ENCODE peak calls at places on chromosomes 3 and 15, in ten cellular contexts. M is cardiac muscle cell, B is PC-9, I is foreskin fibroblast, Z is AG04450, R is HFF-Myc, O is mesothelial cell of epicardium, F is right lobe of liver, A is left ventricle myocardium inferior, D is AG09309. H is an unnamed sample.

GRCh38 chr3:114192141-114192540 is 13.3 kb upstream of the DRD3 start:
- DNase-seq in D (no peak), Z (no peak), R (no peak), A (no peak), M (no peak), O (no peak), I (no peak), F (no peak), B (no peak), H (no peak)

GRCh38 chr3:139281512-139282196 is 62.2 kb upstream of the MRPS22 start:
- DNase-seq in O (no peak), I (peak; percentile 91), D (peak; percentile 48), A (no peak), R (peak; percentile 74), Z (no peak), M (no peak), B (no peak), F (no peak), H (no peak)

GRCh38 chr15:67822537-67823370 is 2.6 kb upstream of the SKOR1 start:
- DNase-seq in F (peak; percentile 32), M (no peak), Z (no peak), I (no peak), A (no peak), B (no peak), O (no peak), R (no peak), D (no peak), H (no peak)

GRCh38 chr3:114635878-114636277 is 342.1 kb downstream of the TIGIT start:
- DNase-seq in F (no peak), B (no peak), R (no peak), I (no peak), A (no peak), O (no peak), M (no peak), Z (no peak), D (no peak), H (no peak)

GRCh38 chr15:60301024-60301423 is 96.8 kb downstream of the ANXA2 start:
- DNase-seq in M (no peak), A (no peak), I (no peak), B (no peak), R (no peak), Z (no peak), F (no peak), O (no peak), D (no peak), H (no peak)

GRCh38 chr3:47010050-47010712 is 30.7 kb downstream of the NBEAL2 start:
- DNase-seq in F (no peak), A (peak; percentile 13), B (no peak), R (no peak), D (no peak), M (no peak), I (no peak), O (no peak), Z (no peak), H (no peak)

GRCh38 chr15:98554272-98555172 is 93.8 kb upstream of the IGF1R start:
- DNase-seq in I (no peak), Z (no peak), D (no peak), A (no peak), B (no peak), F (no peak), R (no peak), O (no peak), M (no peak), H (no peak)

GRCh38 chr3:138458774-138459499 is 24.5 kb downstream of the ESYT3 start:
- DNase-seq in F (no peak), B (no peak), R (no peak), I (no peak), D (no peak), M (no peak), O (no peak), Z (no peak), A (no peak), H (no peak)

GRCh38 chr3:134211797-134212196 is 38.9 kb downstream of the RYK start:
- DNase-seq in M (peak; percentile 75), O (no peak), Z (no peak), D (no peak), I (peak; percentile 52), R (no peak), F (no peak), B (no peak), A (no peak), H (peak; percentile 63)

GRCh38 chr3:73623996-73624362 is 762 bp downstream of the PDZRN3 start:
- DNase-seq in Z (no peak), R (no peak), D (no peak), O (peak; percentile 58), B (no peak), F (no peak), I (peak; percentile 94), A (peak; percentile 52), M (peak; percentile 79), H (no peak)

GRCh38 chr3:4825572-4826236 is 153.5 kb upstream of the BHLHE40 start:
- DNase-seq in D (no peak), F (peak; percentile 67), I (no peak), Z (no peak), M (no peak), A (peak; percentile 56), B (peak; percentile 83), O (no peak), R (no peak), H (peak; percentile 46)

GRCh38 chr3:30586091-30586805 is 20.2 kb upstream of the TGFBR2 start:
- DNase-seq in M (no peak), O (no peak), R (no peak), Z (no peak), I (peak; percentile 52), B (no peak), F (no peak), A (no peak), D (no peak), H (no peak)

GRCh38 chr3:119357190-119357589 is 63.0 kb downstream of the ARHGAP31 start:
- DNase-seq in M (peak; percentile 32), I (no peak), O (no peak), R (no peak), Z (no peak), D (no peak), F (no peak), B (no peak), A (no peak), H (peak; percentile 10)

GRCh38 chr15:36275656-36276055 is 303.8 kb upstream of the CDIN1 start:
- DNase-seq in R (no peak), M (no peak), B (no peak), Z (no peak), I (no peak), D (no peak), A (no peak), F (no peak), O (no peak), H (no peak)

GRCh38 chr15:36282821-36283220 is 296.6 kb upstream of the CDIN1 start:
- DNase-seq in D (no peak), I (no peak), A (no peak), Z (no peak), O (no peak), B (no peak), F (no peak), R (no peak), M (no peak), H (no peak)

DNA sequence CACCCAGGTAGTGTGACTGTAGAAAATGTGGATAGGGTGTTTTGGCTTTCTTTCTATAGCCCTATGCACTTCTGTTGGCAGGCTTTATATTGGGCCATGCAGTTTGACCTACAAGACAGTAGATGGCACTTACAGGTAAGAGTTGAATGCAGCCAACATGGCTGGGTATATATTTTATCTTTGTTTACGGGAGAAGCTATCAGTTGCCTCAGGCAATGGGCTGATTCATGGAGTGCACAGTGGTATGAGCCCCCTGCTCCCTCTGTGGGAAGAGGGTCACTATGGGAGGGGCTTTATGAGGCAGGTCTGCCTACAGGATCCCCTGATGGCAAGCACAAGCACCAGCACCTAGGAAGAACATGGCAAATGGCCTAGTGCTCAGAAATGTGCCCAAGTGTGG is 301.2 kb upstream of the CDIN1 start:
- DNase-seq in O (no peak), Z (no peak), F (no peak), A (no peak), M (peak; percentile 50), B (peak; percentile 34), R (no peak), I (peak; percentile 19), D (no peak), H (no peak)
- TF ChIP-seq CTCF in O (no peak), Z (no peak), F (no peak), A (no peak), M (peak; percentile 22), B (peak; percentile 55), R (no peak), I (no peak), D (peak; percentile 21), H (no peak)

DNA sequence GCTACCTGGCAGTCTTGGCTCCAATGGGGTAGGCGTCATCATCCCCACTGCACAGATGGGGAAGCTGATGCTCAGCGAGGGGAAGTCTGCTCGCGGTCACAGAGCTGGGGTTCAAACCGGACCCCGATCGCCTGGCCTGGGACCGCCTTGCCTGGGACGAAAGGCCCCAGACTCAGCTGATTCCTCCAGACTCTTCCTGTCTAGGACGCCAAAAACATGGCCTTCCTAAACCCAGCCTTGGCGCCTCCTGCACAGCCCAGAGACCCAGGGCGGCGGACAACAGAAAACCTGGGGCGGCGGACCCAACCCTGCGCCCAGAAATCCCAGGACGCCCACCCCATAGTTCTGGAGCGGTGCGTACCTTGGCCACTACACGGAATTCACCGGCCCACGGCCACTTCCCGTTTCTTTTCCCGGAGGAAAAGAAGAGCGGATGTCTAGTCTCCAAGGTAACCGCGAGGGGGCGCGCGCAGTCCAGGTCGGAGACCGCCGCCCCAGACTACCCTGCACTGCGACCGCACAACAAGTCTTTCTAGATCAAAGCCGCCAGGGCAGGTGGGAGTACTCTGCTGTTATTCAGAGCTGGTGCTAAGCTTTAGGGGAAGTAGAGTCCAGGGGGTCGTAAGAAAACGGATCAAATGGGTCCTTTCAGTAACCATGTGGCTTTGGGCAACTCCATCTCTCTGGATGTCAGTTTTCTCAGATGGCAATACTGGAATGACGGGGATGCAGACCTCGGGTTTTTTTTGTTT is 4.9 kb upstream of the IL17RD start:
- DNase-seq in A (peak; percentile 75), O (peak; percentile 89), B (peak; percentile 60), Z (peak; percentile 8), F (peak; percentile 80), D (no peak), I (peak; percentile 84), R (no peak), M (peak; percentile 80), H (peak; percentile 87)
- TF ChIP-seq CTCF in A (peak; percentile 92), O (peak; percentile 92), B (peak; percentile 81), Z (peak; percentile 79), F (peak; percentile 89), D (peak; percentile 87), I (peak; percentile 87), R (peak; percentile 85), M (peak; percentile 86), H (peak; percentile 76)

GRCh38 chr3:149900322-149900721 is 70.4 kb downstream of the PFN2 start:
- DNase-seq in A (no peak), I (no peak), M (no peak), Z (no peak), R (no peak), O (no peak), F (no peak), B (no peak), D (no peak), H (no peak)
- TF ChIP-seq CTCF in A (no peak), I (no peak), M (no peak), Z (no peak), R (no peak), O (no peak), F (no peak), B (no peak), D (no peak), H (no peak)

DNA sequence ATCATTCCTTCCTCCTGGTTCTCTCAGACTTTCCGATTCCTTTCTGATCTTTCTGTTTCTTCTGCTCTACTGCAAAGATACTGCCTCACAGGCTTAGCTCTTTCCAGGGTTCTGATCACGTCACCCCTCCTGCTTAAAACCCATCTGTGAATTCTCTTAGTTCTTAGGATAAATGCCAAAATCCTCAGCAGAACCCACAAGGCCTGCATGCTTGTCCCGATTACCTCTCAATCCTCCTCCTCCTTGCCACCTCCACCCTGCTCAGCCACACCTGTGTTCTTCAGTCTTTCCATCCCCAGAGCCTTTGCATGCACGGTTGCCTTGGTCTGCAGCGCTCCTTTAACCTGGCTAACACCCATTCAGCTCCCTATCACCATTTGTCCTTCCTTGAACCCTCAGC is 84.0 kb downstream of the SRGAP3 start:
- DNase-seq in F (no peak), O (no peak), I (no peak), M (no peak), R (no peak), A (no peak), B (no peak), D (no peak), Z (no peak), H (no peak)
- TF ChIP-seq CTCF in F (no peak), O (no peak), I (no peak), M (no peak), R (no peak), A (no peak), B (no peak), D (no peak), Z (no peak), H (no peak)

H was measured in Calu3.